ENCODE peak calls at places on chromosome 20, in four cellular contexts. A is left ventricle myocardium inferior, V is K562, F is ovary. Z is an unnamed sample.

GRCh38 chr20:49685809-49686208 is 27.9 kb downstream of the B4GALT5 start:
- DNase-seq in V (no peak), A (no peak), F (no peak), Z (no peak)

GRCh38 chr20:51185277-51185676 is 162.4 kb upstream of the KCNG1 start:
- DNase-seq in F (no peak), V (no peak), A (no peak), Z (no peak)

GRCh38 chr20:2596673-2597279 is 55.7 kb upstream of the NOP56 start:
- DNase-seq in V (no peak), A (no peak), F (no peak), Z (no peak)

GRCh38 chr20:63441777-63442493 is 30.5 kb downstream of the KCNQ2 start:
- DNase-seq in F (no peak), A (peak; percentile 69), V (peak; percentile 41), Z (peak; percentile 81)

GRCh38 chr20:48411265-48411664 is 416.5 kb downstream of the PREX1 start:
- DNase-seq in V (no peak), F (no peak), A (no peak), Z (no peak)

GRCh38 chr20:46683620-46683938 is 5.7 kb downstream of the TP53RK start:
- DNase-seq in F (peak; percentile 51), A (no peak), V (no peak), Z (no peak)

GRCh38 chr20:1895674-1896496 is 678 bp downstream of the SIRPA start:
- DNase-seq in V (no peak), A (no peak), F (no peak), Z (no peak)

GRCh38 chr20:61935926-61936700 is 129.6 kb downstream of the TAF4 start:
- DNase-seq in F (peak; percentile 21), A (peak; percentile 4), V (no peak), Z (peak; percentile 7)

GRCh38 chr20:63312690-63313348 is 19.8 kb downstream of the COL20A1 start:
- DNase-seq in F (peak; percentile 80), V (no peak), A (peak; percentile 65), Z (no peak)

GRCh38 chr20:991850-992249 is 10.3 kb downstream of the RSPO4 start:
- DNase-seq in V (no peak), A (no peak), F (no peak), Z (no peak)

GRCh38 chr20:2538931-2539330 is 2.6 kb downstream of the TMC2 start:
- DNase-seq in F (no peak), V (no peak), A (no peak), Z (no peak)

GRCh38 chr20:4076671-4077070 is 61.3 kb upstream of the RNF24 start:
- DNase-seq in A (no peak), V (no peak), F (no peak), Z (no peak)

GRCh38 chr20:45611054-45611453 is 18.5 kb upstream of the WFDC10A start:
- DNase-seq in A (no peak), V (no peak), F (no peak), Z (no peak)

GRCh38 chr20:62362991-62363919 is 3.9 kb downstream of the LAMA5 start:
- DNase-seq in V (no peak), A (peak; percentile 27), F (no peak), Z (peak; percentile 82)

GRCh38 chr20:23631226-23631822 is 6.4 kb downstream of the CST3 start:
- DNase-seq in A (no peak), V (no peak), F (no peak), Z (no peak)

GRCh38 chr20:5061209-5061608 is 58.5 kb downstream of the PCNA start:
- DNase-seq in A (no peak), V (no peak), F (no peak), Z (no peak)

GRCh38 chr20:48350291-48350988 is 477.4 kb downstream of the PREX1 start:
- DNase-seq in V (peak; percentile 57), F (no peak), A (no peak), Z (no peak)

GRCh38 chr20:42379385-42379784 is 761.2 kb upstream of the CHD6 start:
- DNase-seq in F (no peak), A (no peak), V (no peak), Z (no peak)

GRCh38 chr20:6632187-6632586 is 135.3 kb upstream of the BMP2 start:
- DNase-seq in A (peak; percentile 27), V (no peak), F (no peak), Z (no peak)

GRCh38 chr20:42650345-42650744 is 539.4 kb downstream of the PTPRT start:
- DNase-seq in A (no peak), F (no peak), V (no peak), Z (no peak)

GRCh38 chr20:856361-856775 is 22.9 kb downstream of the FAM110A start:
- DNase-seq in F (no peak), V (no peak), A (no peak), Z (no peak)

GRCh38 chr20:50129662-50130345 is 16.9 kb upstream of the UBE2V1 start:
- DNase-seq in V (peak; percentile 97), F (no peak), A (no peak), Z (no peak)

GRCh38 chr20:2234788-2235187 is 61.0 kb upstream of the TGM3 start:
- DNase-seq in F (no peak), V (no peak), A (no peak), Z (no peak)

GRCh38 chr20:54662064-54662463 is 186.7 kb downstream of the DOK5 start:
- DNase-seq in V (no peak), F (no peak), A (no peak), Z (no peak)

GRCh38 chr20:19688031-19688806 is 69.8 kb upstream of the RIN2 start:
- DNase-seq in F (peak; percentile 80), V (peak; percentile 7), A (peak; percentile 80), Z (peak; percentile 68)

GRCh38 chr20:61253264-61253639 is 1.2 kb downstream of the CDH4 start:
- DNase-seq in A (no peak), V (no peak), F (no peak), Z (no peak)

GRCh38 chr20:1307571-1307971 is 21.4 kb downstream of the SDCBP2 start:
- DNase-seq in A (no peak), F (no peak), V (no peak), Z (no peak)

GRCh38 chr20:48489046-48489463 is 338.7 kb downstream of the PREX1 start:
- DNase-seq in F (no peak), A (no peak), V (no peak), Z (no peak)

GRCh38 chr20:59075934-59076508 is 33.4 kb upstream of the PRELID3B start:
- DNase-seq in A (no peak), V (no peak), F (no peak), Z (no peak)

GRCh38 chr20:9408422-9409300 is 105.7 kb upstream of the LAMP5 start:
- DNase-seq in F (no peak), A (no peak), V (no peak), Z (no peak)

GRCh38 chr20:35887393-35888064 is 66.8 kb downstream of the SCAND1 start:
- DNase-seq in A (no peak), V (no peak), F (no peak), Z (no peak)

GRCh38 chr20:18267815-18268214 is 20.5 kb upstream of the ZNF133 start:
- DNase-seq in F (no peak), V (no peak), A (no peak), Z (no peak)

GRCh38 chr20:54573838-54574237 is 98.4 kb downstream of the DOK5 start:
- DNase-seq in A (no peak), F (no peak), V (no peak), Z (no peak)

GRCh38 chr20:57586370-57586793 is 25.5 kb downstream of the PCK1 start:
- DNase-seq in A (no peak), V (peak; percentile 43), F (no peak), Z (no peak)

GRCh38 chr20:53763707-53764415 is 170.2 kb upstream of the ZNF217 start:
- DNase-seq in V (no peak), A (no peak), F (no peak), Z (no peak)

GRCh38 chr20:20638877-20639276 is 73.6 kb downstream of the RALGAPA2 start:
- DNase-seq in V (no peak), F (no peak), A (no peak), Z (no peak)

GRCh38 chr20:15081301-15081700 is 743.9 kb upstream of the FLRT3 start:
- DNase-seq in V (no peak), F (no peak), A (no peak), Z (no peak)

GRCh38 chr20:50244352-50245149 is 53.9 kb downstream of the CEBPB start:
- DNase-seq in A (no peak), V (no peak), F (no peak), Z (no peak)

GRCh38 chr20:16407251-16408067 is 165.8 kb downstream of the KIF16B start:
- DNase-seq in A (no peak), V (no peak), F (no peak), Z (no peak)
- H3K9me3 ChIP-seq in A (peaks cover 22% of the 10 kb centered on the region), V (no peaks in the 10 kb centered on the region), F (no peaks in the 10 kb centered on the region), Z (peaks cover 4% of the 10 kb centered on the region)

GRCh38 chr20:39039261-39039660 is 77.1 kb downstream of the DHX35 start:
- DNase-seq in V (no peak), F (no peak), A (no peak), Z (no peak)

GRCh38 chr20:39041067-39041466 is 78.9 kb downstream of the DHX35 start:
- DNase-seq in V (no peak), F (no peak), A (no peak), Z (no peak)

GRCh38 chr20:39038495-39038894 is 76.4 kb downstream of the DHX35 start:
- DNase-seq in A (no peak), F (no peak), V (no peak), Z (no peak)

GRCh38 chr20:39038047-39038446 is 75.9 kb downstream of the DHX35 start:
- DNase-seq in V (no peak), A (no peak), F (no peak), Z (no peak)

GRCh38 chr20:39040116-39040515 is 78.0 kb downstream of the DHX35 start:
- DNase-seq in V (no peak), A (no peak), F (no peak), Z (no peak)
- H3K27ac ChIP-seq in V (no peak overlapping the region), A (no peak overlapping the region), F (no peak overlapping the region), Z (no peak overlapping the region)

GRCh38 chr20:10411673-10412072 is 22.3 kb downstream of the MKKS start:
- DNase-seq in A (no peak), V (no peak), F (no peak), Z (no peak)

GRCh38 chr20:10414982-10415650 is 18.9 kb downstream of the MKKS start:
- DNase-seq in V (peak; percentile 5), F (no peak), A (no peak), Z (no peak)

GRCh38 chr20:10408427-10408826 is 25.6 kb downstream of the MKKS start:
- DNase-seq in A (no peak), F (no peak), V (no peak), Z (no peak)

GRCh38 chr20:10412591-10413408 is 21.2 kb downstream of the MKKS start:
- DNase-seq in A (no peak), F (no peak), V (no peak), Z (no peak)
- TF ChIP-seq CTCF in A (peak; percentile 10), F (no peak), V (no peak), Z (peak; percentile 14)

DNA sequence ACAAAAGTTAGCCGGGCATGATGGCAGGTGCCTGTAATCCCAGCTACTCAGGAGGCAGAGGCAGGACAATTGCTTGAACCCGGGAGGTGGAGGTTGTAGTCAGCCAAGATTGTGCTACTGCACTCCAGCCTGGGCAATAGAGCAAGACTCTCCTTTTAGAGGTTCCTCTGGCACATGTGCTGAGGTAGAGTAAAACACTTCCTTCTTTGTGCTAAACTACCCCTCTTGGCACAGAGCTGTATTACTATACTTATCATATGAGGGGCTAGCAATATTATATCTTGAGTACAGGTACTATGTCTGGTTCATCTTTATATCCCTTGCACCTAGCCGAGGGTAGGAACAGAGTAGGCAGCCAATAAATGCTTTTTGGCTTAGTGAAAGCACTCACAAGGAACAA is 40.2 kb upstream of the SAMHD1 start:
- DNase-seq in A (no peak), V (no peak), F (no peak), Z (no peak)
- H3K9me3 ChIP-seq in A (peaks cover 11% of the 10 kb centered on the region), V (peaks cover 5% of the 10 kb centered on the region), F (no peaks in the 10 kb centered on the region), Z (no peaks in the 10 kb centered on the region)

Z was measured in WERI-Rb-1.